ENCODE peak calls at places on chromosomes 11 and 22, in four cellular contexts. K is HCEC 1CT; D is glomerular endothelial cell; T is stimulated activated CD4-positive, alpha-beta T cell treated with anti-CD3 and anti-CD28 coated beads, TNF-alpha, amount 100 ng/mL, for 1 hour. F is an unnamed sample.

GRCh38 chr11:59201376-59201775 is 11.4 kb downstream of the MPEG1 start:
- DNase-seq in K (no peak), T (no peak), D (no peak), F (no peak)

GRCh38 chr22:48492371-48493320 is 1335.0 kb downstream of the BRD1 start:
- DNase-seq in T (no peak), K (peak), D (peak), F (no peak)

GRCh38 chr11:109071712-109072524 is 350.1 kb upstream of the C11orf87 start:
- DNase-seq in D (no peak), T (no peak), K (no peak), F (no peak)

GRCh38 chr11:16604784-16605439 is 133.5 kb upstream of the C11orf58 start:
- DNase-seq in D (no peak), T (no peak), K (peak), F (no peak)

GRCh38 chr11:61800331-61801281 is 7.9 kb downstream of the FEN1 start:
- DNase-seq in K (peak), D (no peak), T (no peak), F (no peak)

GRCh38 chr11:2951235-2952110 is 22.3 kb upstream of the PHLDA2 start:
- DNase-seq in D (peak), T (no peak), K (peak), F (no peak)

GRCh38 chr11:1330473-1330872 is 21.0 kb upstream of the TOLLIP start:
- DNase-seq in D (no peak), K (no peak), T (no peak), F (no peak)

GRCh38 chr11:37788141-37788877 is 1190.3 kb upstream of the RAG2 start:
- DNase-seq in K (no peak), T (no peak), D (no peak), F (no peak)

GRCh38 chr11:12377106-12377823 is at the start of gene PARVA:
- DNase-seq in D (no peak), T (no peak), K (peak), F (no peak)